ENCODE peak calls at places on chromosomes 11 and 22, in seven cellular contexts. M is mucosa of descending colon, W is neural progenitor cell, I is cardiac muscle cell, T is colonic mucosa, Z is psoas muscle, P is fibroblast of lung. V is an unnamed sample. For H3K36me3, the result is how much of the 10 kb centered on the place peaks cover.

GRCh38 chr22:22949953-22950352 is 62.3 kb downstream of the IGLL5 start:
- DNase-seq in W (no peak), Z (no peak), P (no peak), I (no peak), M (no peak), T (no peak), V (no peak)

GRCh38 chr11:35853871-35854270 is 90.0 kb upstream of the LDLRAD3 start:
- DNase-seq in P (no peak), T (no peak), Z (no peak), W (no peak), I (no peak), M (no peak), V (no peak)

GRCh38 chr22:23180893-23181762 is 819 bp downstream of the BCR start:
- DNase-seq in Z (no peak), T (no peak), P (no peak), M (peak), I (peak), W (peak), V (no peak)

GRCh38 chr11:43644626-43645299 is 35.8 kb upstream of the HSD17B12 start:
- DNase-seq in Z (no peak), M (no peak), P (peak), I (no peak), T (no peak), W (no peak), V (peak)

GRCh38 chr11:13043912-13044628 is 35.0 kb downstream of the RASSF10 start:
- DNase-seq in Z (no peak), W (no peak), P (no peak), I (no peak), M (no peak), T (peak), V (no peak)

GRCh38 chr22:21026783-21027692 is 5.3 kb downstream of the SLC7A4 start:
- DNase-seq in T (no peak), Z (no peak), W (no peak), P (peak), M (no peak), I (no peak), V (peak)

GRCh38 chr11:121459413-121460041 is 6.8 kb upstream of the SORL1-AS1 start:
- DNase-seq in M (no peak), Z (no peak), T (no peak), I (no peak), P (no peak), W (no peak), V (no peak)

GRCh38 chr11:91912322-91912721 is 312.3 kb upstream of the FAT3 start:
- DNase-seq in M (no peak), W (no peak), T (no peak), P (no peak), I (no peak), Z (no peak), V (no peak)

GRCh38 chr11:28231475-28231874 is 123.3 kb downstream of the METTL15 start:
- DNase-seq in T (no peak), W (no peak), M (no peak), Z (no peak), P (peak), I (no peak), V (peak)

GRCh38 chr11:17991799-17992433 is 20.9 kb downstream of the SERGEF start:
- DNase-seq in M (no peak), W (peak), T (peak), I (peak), P (peak), Z (no peak), V (peak)

GRCh38 chr11:78295347-78295746 is 106.6 kb downstream of the USP35 start:
- DNase-seq in T (no peak), I (no peak), P (no peak), Z (no peak), W (no peak), M (no peak), V (peak)

GRCh38 chr11:121512468-121513465 is 60.0 kb upstream of the SORL1-AS1 start:
- DNase-seq in M (no peak), I (no peak), Z (no peak), T (no peak), W (no peak), P (no peak), V (no peak)

GRCh38 chr11:32792948-32793475 is 1.4 kb downstream of the CCDC73 start:
- DNase-seq in P (peak), M (peak), T (peak), Z (no peak), I (peak), W (peak), V (peak)

GRCh38 chr22:19879996-19880785 is 25.5 kb upstream of the GNB1L start:
- DNase-seq in W (no peak), T (no peak), M (no peak), Z (no peak), P (no peak), I (no peak), V (no peak)

GRCh38 chr11:124788521-124788920 is 11.7 kb downstream of the MSANTD2 start:
- DNase-seq in P (peak), Z (no peak), M (no peak), W (no peak), I (no peak), T (no peak), V (no peak)

GRCh38 chr11:32232516-32232915 is 141.6 kb downstream of the RCN1 start:
- DNase-seq in P (no peak), T (no peak), M (no peak), W (no peak), Z (no peak), I (no peak), V (no peak)

GRCh38 chr11:78742430-78742829 is 167.8 kb upstream of the NARS2 start:
- DNase-seq in M (peak), T (peak), Z (peak), P (peak), I (no peak), W (no peak), V (peak)

GRCh38 chr22:20424937-20425587 is 12.6 kb downstream of the SCARF2 start:
- DNase-seq in P (no peak), M (no peak), I (no peak), Z (peak), W (peak), T (peak), V (no peak)

GRCh38 chr11:10314199-10315072 is 9.6 kb downstream of the ADM start:
- DNase-seq in I (peak), Z (no peak), M (no peak), P (peak), W (peak), T (no peak), V (peak)

GRCh38 chr11:29452131-29452530 is 564.7 kb downstream of the KCNA4 start:
- DNase-seq in Z (no peak), M (no peak), I (no peak), T (no peak), P (peak), W (no peak), V (peak)

GRCh38 chr11:14435717-14436116 is 63.9 kb downstream of the COPB1 start:
- DNase-seq in I (no peak), Z (no peak), P (no peak), M (no peak), W (no peak), T (no peak), V (no peak)

GRCh38 chr11:35146074-35146521 is 7.1 kb downstream of the CD44 start:
- DNase-seq in M (no peak), P (no peak), Z (no peak), T (no peak), W (no peak), I (no peak), V (peak)

GRCh38 chr22:46129390-46130041 is 20.8 kb upstream of the PPARA start:
- DNase-seq in P (no peak), W (no peak), T (no peak), Z (peak), M (peak), I (no peak), V (no peak)

GRCh38 chr11:10398525-10398924 is 56.5 kb upstream of the AMPD3 start:
- DNase-seq in Z (no peak), P (no peak), I (no peak), T (no peak), M (no peak), W (no peak), V (no peak)

GRCh38 chr11:63802637-63803414 is 10.4 kb upstream of the SPINDOC start:
- DNase-seq in Z (no peak), M (no peak), I (no peak), T (peak), W (no peak), P (peak), V (peak)

GRCh38 chr11:125036933-125037332 is 26.2 kb upstream of the SLC37A2 start:
- DNase-seq in I (no peak), P (peak), Z (no peak), T (no peak), M (no peak), W (no peak), V (peak)

GRCh38 chr11:32891657-32892354 is 805 bp upstream of the QSER1 start:
- DNase-seq in W (no peak), I (no peak), Z (no peak), T (peak), M (no peak), P (peak), V (peak)

GRCh38 chr22:26610072-26610958 is 7.5 kb downstream of the CRYBB1 start:
- DNase-seq in I (no peak), P (peak), W (no peak), M (peak), Z (no peak), T (peak), V (peak)

GRCh38 chr11:119584193-119585037 is 144.6 kb downstream of the NECTIN1 start:
- DNase-seq in T (peak), M (peak), Z (peak), P (peak), I (peak), W (peak), V (peak)

GRCh38 chr11:61120865-61121831 is 18.9 kb downstream of the CD5 start:
- DNase-seq in T (peak), M (peak), I (no peak), W (no peak), P (peak), Z (no peak), V (peak)

GRCh38 chr11:102197759-102198158 is 87.5 kb downstream of the YAP1 start:
- DNase-seq in M (no peak), I (no peak), T (no peak), Z (no peak), P (peak), W (peak), V (no peak)

GRCh38 chr11:100874203-100874602 is 187.1 kb downstream of the ARHGAP42 start:
- DNase-seq in Z (no peak), W (no peak), P (no peak), T (no peak), M (no peak), I (no peak), V (no peak)

GRCh38 chr11:119055901-119056300 is 1.1 kb downstream of the HYOU1 start:
- DNase-seq in I (no peak), M (no peak), P (peak), T (no peak), W (peak), Z (no peak), V (peak)

GRCh38 chr11:115525600-115526006 is 21.4 kb upstream of the CADM1 start:
- DNase-seq in W (no peak), T (no peak), P (no peak), Z (no peak), M (no peak), I (no peak), V (no peak)

GRCh38 chr11:71163371-71163770 is 89.0 kb downstream of the SHANK2 start:
- DNase-seq in M (no peak), Z (no peak), I (no peak), T (no peak), W (no peak), P (no peak), V (no peak)

GRCh38 chr11:114291381-114291780 is 4.8 kb upstream of the NNMT start:
- DNase-seq in T (no peak), P (peak), W (no peak), M (no peak), I (no peak), Z (no peak), V (no peak)

GRCh38 chr11:2303627-2304155 is 1.9 kb downstream of the TSPAN32 start:
- DNase-seq in I (peak), Z (peak), P (no peak), M (no peak), W (no peak), T (no peak), V (no peak)

GRCh38 chr11:18063131-18063530 is 17.1 kb upstream of the TPH1 start:
- DNase-seq in P (no peak), W (no peak), Z (no peak), I (no peak), M (no peak), T (no peak), V (no peak)

GRCh38 chr11:46693597-46694012 is 6.8 kb downstream of the ARHGAP1 start:
- DNase-seq in M (no peak), P (peak), Z (no peak), I (no peak), T (no peak), W (no peak), V (peak)

GRCh38 chr11:66850588-66851250 is 6.1 kb upstream of the LRFN4 start:
- DNase-seq in I (no peak), W (no peak), M (no peak), T (no peak), Z (peak), P (no peak), V (no peak)

GRCh38 chr11:128747728-128748148 is 53.9 kb downstream of the FLI1 start:
- DNase-seq in P (no peak), M (no peak), T (no peak), I (no peak), W (no peak), Z (no peak), V (no peak)

GRCh38 chr11:128749986-128750385 is 56.1 kb downstream of the FLI1 start:
- DNase-seq in I (no peak), Z (no peak), T (no peak), M (no peak), P (no peak), W (no peak), V (no peak)

GRCh38 chr11:128741511-128741910 is 47.6 kb downstream of the FLI1 start:
- DNase-seq in M (no peak), T (no peak), P (no peak), Z (no peak), I (no peak), W (no peak), V (no peak)

GRCh38 chr11:128741928-128742327 is 48.1 kb downstream of the FLI1 start:
- DNase-seq in P (no peak), W (no peak), T (no peak), Z (no peak), I (no peak), M (no peak), V (no peak)

GRCh38 chr11:128745296-128746183 is 51.7 kb downstream of the FLI1 start:
- DNase-seq in Z (no peak), M (no peak), W (no peak), P (peak), I (no peak), T (no peak), V (no peak)
- TF ChIP-seq CTCF in Z (no peak), M (no peak), W (no peak), P (no peak), I (no peak), T (no peak), V (no peak)

DNA sequence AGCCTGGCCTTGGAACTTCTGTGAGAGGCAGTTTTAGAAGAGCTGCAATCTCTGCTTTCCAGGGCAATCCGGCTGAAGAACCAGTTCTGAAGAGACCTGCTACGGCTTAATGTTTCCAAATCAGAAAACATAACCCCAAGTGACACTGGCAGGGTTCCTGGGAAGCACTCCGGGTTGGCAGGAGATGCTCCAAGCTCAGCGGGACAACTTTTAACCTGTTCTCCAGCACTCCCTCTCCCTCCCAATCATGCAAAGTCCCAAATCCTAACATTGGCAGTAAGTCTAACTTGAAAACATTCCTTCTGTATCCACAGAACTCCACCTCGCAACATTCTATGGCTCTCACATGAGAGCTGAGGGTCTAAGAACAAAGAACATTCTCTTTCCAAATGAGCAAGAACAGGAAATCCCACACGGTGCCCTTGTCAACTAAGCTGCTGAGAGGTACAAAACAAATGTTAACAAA is 48.5 kb upstream of the MN1 start:
- DNase-seq in W (peak), M (no peak), Z (no peak), T (no peak), P (peak), I (no peak), V (no peak)
- H3K36me3 ChIP-seq in W (under half), M (under half), Z (half or more), T (under half), P (under half), I (under half), V (under half)

DNA sequence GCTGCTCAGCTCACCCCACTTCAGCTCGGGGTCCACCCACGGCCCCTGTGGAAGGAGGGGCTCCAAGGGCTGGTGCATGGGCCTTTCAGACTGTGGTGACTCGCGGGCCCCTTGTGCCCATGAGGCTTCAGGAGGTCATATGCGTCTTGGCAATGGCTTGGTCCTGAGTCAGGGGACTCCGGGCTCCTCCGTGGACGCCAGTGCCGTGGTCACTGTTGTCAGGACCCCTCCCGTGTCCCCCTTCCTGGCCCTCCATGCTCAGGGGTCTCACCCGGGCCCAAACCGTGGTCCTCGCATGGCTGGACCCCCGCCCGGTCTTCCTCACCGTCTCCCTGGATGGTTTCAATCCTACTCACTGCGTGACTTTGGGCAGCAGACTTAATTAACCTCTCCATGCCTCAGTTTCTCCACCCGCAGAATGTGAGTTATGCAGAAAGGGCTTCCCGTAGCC is 436.4 kb downstream of the TBC1D22A start:
- DNase-seq in Z (no peak), W (no peak), P (no peak), I (no peak), T (no peak), M (no peak), V (no peak)
- H3K4me3 ChIP-seq in Z (no peak), W (no peak), P (no peak), I (no peak), T (no peak), M (no peak), V (no peak)

GRCh38 chr11:76237041-76237649 is 30.8 kb upstream of the WNT11 start:
- DNase-seq in Z (no peak), I (no peak), W (no peak), M (no peak), T (no peak), P (no peak), V (no peak)
- TF ChIP-seq CTCF in Z (no peak), I (no peak), W (no peak), M (no peak), T (no peak), P (no peak), V (no peak)

V was measured in bronchial epithelial cell.